ENCODE peak calls at places on chromosomes 6 and 20, in eight cellular contexts. H, M, K, U, G, D, N and C are unnamed samples.

GRCh38 chr6:37485259-37485658 is 14.4 kb downstream of the CCDC167 start:
- DNase-seq in N (no peak), D (no peak), H (peak; percentile 56), U (peak; percentile 63), K (no peak), M (no peak), G (no peak), C (no peak)

GRCh38 chr6:217048-217659 is 75.1 kb upstream of the DUSP22 start:
- DNase-seq in K (peak; percentile 34), G (no peak), H (peak; percentile 66), M (peak; percentile 18), D (peak; percentile 90), U (peak; percentile 75), N (peak; percentile 55), C (no peak)

GRCh38 chr20:10578607-10579006 is 95.2 kb downstream of the JAG1 start:
- DNase-seq in G (peak; percentile 55), U (no peak), M (peak; percentile 64), H (no peak), K (peak; percentile 71), D (no peak), N (no peak), C (no peak)

GRCh38 chr20:20824924-20825584 is 112.6 kb upstream of the RALGAPA2 start:
- DNase-seq in H (peak; percentile 56), G (peak; percentile 64), K (peak; percentile 70), M (no peak), N (peak; percentile 11), D (peak; percentile 83), U (peak; percentile 54), C (no peak)

GRCh38 chr6:30481213-30481964 is 7.9 kb upstream of the HLA-E start:
- DNase-seq in K (no peak), G (no peak), N (no peak), M (no peak), H (no peak), U (no peak), D (peak; percentile 55), C (no peak)

GRCh38 chr20:8867346-8867745 is 201.5 kb upstream of the PLCB4 start:
- DNase-seq in M (no peak), U (no peak), N (no peak), G (no peak), D (no peak), K (no peak), H (no peak), C (no peak)

GRCh38 chr20:40798066-40798465 is 109.0 kb upstream of the MAFB start:
- DNase-seq in K (no peak), U (no peak), N (no peak), M (no peak), D (no peak), G (no peak), H (no peak), C (no peak)

GRCh38 chr6:32177182-32177787 is 920 bp upstream of the RNF5 start:
- DNase-seq in H (peak; percentile 55), D (peak; percentile 90), K (no peak), N (no peak), M (no peak), U (peak; percentile 75), G (no peak), C (no peak)

GRCh38 chr20:37870294-37870693 is 32.6 kb upstream of the VSTM2L start:
- DNase-seq in D (no peak), H (no peak), U (no peak), M (no peak), N (no peak), K (no peak), G (no peak), C (no peak)

GRCh38 chr6:157438611-157439109 is 57.7 kb downstream of the ZDHHC14 start:
- DNase-seq in M (no peak), G (peak; percentile 70), D (no peak), H (no peak), U (no peak), K (no peak), N (no peak), C (no peak)

GRCh38 chr6:154675602-154676088 is 57.6 kb upstream of the SCAF8 start:
- DNase-seq in M (peak; percentile 94), K (peak; percentile 95), U (peak; percentile 96), D (peak; percentile 88), G (peak; percentile 99), N (peak; percentile 97), H (peak; percentile 86), C (peak; percentile 99)

GRCh38 chr6:12289655-12290489 is at the start of gene EDN1:
- DNase-seq in D (peak; percentile 81), M (peak; percentile 69), U (peak; percentile 47), K (peak; percentile 57), H (peak; percentile 82), N (peak; percentile 51), G (peak; percentile 100), C (no peak)
- H3K27ac ChIP-seq in D (no peak within 1 kb of the TSS), M (peak within 1 kb of the TSS; percentile 4), U (no peak within 1 kb of the TSS), K (no peak within 1 kb of the TSS), H (peak within 1 kb of the TSS; percentile 79), N (peak within 1 kb of the TSS; percentile 54), G (peak within 1 kb of the TSS; percentile 98), C (no peak within 1 kb of the TSS)

GRCh38 chr6:81996414-81996813 is 243.9 kb upstream of the TENT5A start:
- DNase-seq in D (no peak), H (no peak), K (no peak), G (no peak), N (no peak), M (no peak), U (no peak), C (no peak)

GRCh38 chr6:81999270-81999669 is 246.8 kb upstream of the TENT5A start:
- DNase-seq in D (no peak), U (no peak), M (no peak), K (peak; percentile 50), H (no peak), G (no peak), N (no peak), C (no peak)

GRCh38 chr6:81998432-81998831 is 246.0 kb upstream of the TENT5A start:
- DNase-seq in M (no peak), K (no peak), H (no peak), N (no peak), D (no peak), G (no peak), U (no peak), C (no peak)

GRCh38 chr6:81997091-81997926 is 244.8 kb upstream of the TENT5A start:
- DNase-seq in K (no peak), N (peak; percentile 57), D (no peak), U (peak; percentile 3), H (no peak), G (no peak), M (no peak), C (peak; percentile 84)

GRCh38 chr6:81995548-81996289 is 243.2 kb upstream of the TENT5A start:
- DNase-seq in N (no peak), G (no peak), U (no peak), M (no peak), D (no peak), H (no peak), K (no peak), C (no peak)
- H3K9ac ChIP-seq in N (no peak overlapping the region), G (no peak overlapping the region), U (no peak overlapping the region), M (no peak overlapping the region), D (no peak overlapping the region), H (peak overlapping the region; percentile 55), K (no peak overlapping the region), C (no peak overlapping the region)

GRCh38 chr20:1811621-1812498 is 83.3 kb upstream of the SIRPA start:
- DNase-seq in H (no peak), U (no peak), D (no peak), N (no peak), K (peak; percentile 99), M (no peak), G (no peak), C (no peak)

GRCh38 chr20:1815502-1816085 is 79.6 kb upstream of the SIRPA start:
- DNase-seq in K (no peak), D (no peak), M (no peak), H (no peak), G (peak; percentile 31), N (no peak), U (no peak), C (no peak)

GRCh38 chr20:1810926-1811620 is 84.1 kb upstream of the SIRPA start:
- DNase-seq in G (peak; percentile 75), M (no peak), D (no peak), U (no peak), N (no peak), K (peak; percentile 61), H (no peak), C (no peak)

GRCh38 chr20:1813674-1814635 is 81.3 kb upstream of the SIRPA start:
- DNase-seq in D (no peak), N (no peak), M (no peak), U (no peak), H (peak; percentile 70), K (no peak), G (no peak), C (no peak)

GRCh38 chr20:1813101-1813529 is 82.1 kb upstream of the SIRPA start:
- DNase-seq in D (no peak), G (peak; percentile 92), K (peak; percentile 78), N (no peak), M (no peak), H (no peak), U (no peak), C (no peak)
- TF ChIP-seq POLR2AphosphoS5 in D (no peak), G (peak; percentile 45), K (no peak), N (no peak), M (no peak), H (peak; percentile 36), U (no peak), C (no peak)

GRCh38 chr6:134389129-134389528 is 71.2 kb upstream of the SGK1 start:
- DNase-seq in N (no peak), K (no peak), U (no peak), D (no peak), H (no peak), G (no peak), M (no peak), C (no peak)
- H3K27ac ChIP-seq in N (no peak overlapping the region), K (no peak overlapping the region), U (no peak overlapping the region), D (no peak overlapping the region), H (no peak overlapping the region), G (no peak overlapping the region), M (no peak overlapping the region), C (no peak overlapping the region)

DNA sequence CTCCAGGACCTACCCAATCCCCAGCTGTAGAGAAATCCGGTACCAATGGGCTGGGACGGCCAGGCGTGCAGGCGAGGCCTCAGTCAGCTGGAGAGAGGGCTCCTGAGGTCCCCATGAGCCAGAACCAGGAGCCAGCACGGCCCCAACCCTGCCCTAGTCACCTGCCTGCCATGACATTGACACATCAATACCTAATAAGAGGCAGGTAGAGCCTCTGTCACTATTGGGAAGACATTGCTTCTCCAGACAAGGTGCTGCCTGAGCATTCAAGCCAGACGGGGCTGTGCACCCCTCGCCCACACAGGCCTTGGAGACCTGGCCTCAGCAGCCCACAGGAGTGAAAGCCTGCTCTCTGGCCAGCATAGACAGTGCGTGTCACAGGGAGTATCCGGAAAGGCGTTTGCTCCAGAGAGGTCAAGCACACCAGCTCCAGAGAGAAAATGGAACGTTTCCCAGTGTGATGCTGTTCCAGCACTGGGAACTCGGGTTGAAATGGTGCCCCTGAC is 3.5 kb downstream of the DLL1 start:
- DNase-seq in D (no peak), H (no peak), M (no peak), G (no peak), N (no peak), K (no peak), U (no peak), C (no peak)
- H3K9ac ChIP-seq in D (no peak overlapping the region), H (no peak overlapping the region), M (no peak overlapping the region), G (no peak overlapping the region), N (no peak overlapping the region), K (no peak overlapping the region), U (no peak overlapping the region), C (no peak overlapping the region)

GRCh38 chr20:47318596-47319516 is 37.6 kb downstream of the ZMYND8 start:
- DNase-seq in K (peak; percentile 62), M (no peak), D (peak; percentile 77), G (peak; percentile 79), N (no peak), U (peak; percentile 81), H (peak; percentile 42), C (no peak)
- TF ChIP-seq POLR2AphosphoS5 in K (no peak), M (no peak), D (peak; percentile 91), G (no peak), N (no peak), U (peak; percentile 1), H (no peak), C (no peak)